ENCODE peak calls at places on chromosomes 6 and 20, in four cellular contexts. P is astrocyte, F is GM23248, U is fibroblast of lung. G is an unnamed sample.

GRCh38 chr6:33761922-33762629 is 15.4 kb upstream of the IP6K3 start:
- DNase-seq in P (no peak), F (peak; percentile 56), U (no peak), G (no peak)

GRCh38 chr6:138726066-138727060 is 47.2 kb upstream of the CCDC28A start:
- DNase-seq in P (no peak), F (no peak), U (no peak), G (no peak)

GRCh38 chr6:108755257-108756240 is 92.7 kb upstream of the ARMC2 start:
- DNase-seq in P (peak; percentile 28), F (peak; percentile 79), U (peak; percentile 34), G (no peak)

GRCh38 chr6:5950448-5950847 is 56.3 kb downstream of the NRN1 start:
- DNase-seq in P (peak; percentile 34), F (peak; percentile 73), U (peak; percentile 52), G (no peak)

GRCh38 chr6:61711849-61712248 is 574.2 kb downstream of the KHDRBS2 start:
- DNase-seq in P (no peak), F (no peak), U (no peak), G (peak; percentile 0)

GRCh38 chr6:49668083-49668511 is 31.5 kb upstream of the RHAG start:
- DNase-seq in P (no peak), F (no peak), U (no peak), G (no peak)

GRCh38 chr6:27668442-27669275 is 195.8 kb upstream of the ZNF184 start:
- DNase-seq in P (peak; percentile 82), F (peak; percentile 74), U (peak; percentile 88), G (no peak)

GRCh38 chr20:36268501-36269342 is 32.4 kb downstream of the AAR2 start:
- DNase-seq in P (no peak), F (peak; percentile 35), U (peak; percentile 8), G (no peak)

GRCh38 chr6:21791596-21791995 is 198.0 kb downstream of the SOX4 start:
- DNase-seq in P (peak; percentile 87), F (no peak), U (peak; percentile 86), G (no peak)

GRCh38 chr6:122364084-122364483 is 35.4 kb upstream of the HSF2 start:
- DNase-seq in P (no peak), F (no peak), U (no peak), G (no peak)

GRCh38 chr20:1177680-1178079 is 7.1 kb downstream of the TMEM74B start:
- DNase-seq in P (no peak), F (peak; percentile 15), U (no peak), G (no peak)

GRCh38 chr6:147430811-147431210 is 77.7 kb upstream of the SAMD5 start:
- DNase-seq in P (no peak), F (no peak), U (peak; percentile 10), G (no peak)

GRCh38 chr6:56549014-56549413 is 93.7 kb downstream of the DST start:
- DNase-seq in P (no peak), F (peak; percentile 57), U (no peak), G (peak; percentile 48)
- H3K9ac ChIP-seq in P (no peak overlapping the region), F (no peak overlapping the region), U (no peak overlapping the region), G (no peak overlapping the region)

GRCh38 chr20:37849169-37849568 is 53.8 kb upstream of the VSTM2L start:
- DNase-seq in P (no peak), F (no peak), U (no peak), G (no peak)

GRCh38 chr20:37845878-37846277 is 57.0 kb upstream of the VSTM2L start:
- DNase-seq in P (no peak), F (no peak), U (no peak), G (no peak)

GRCh38 chr20:37845261-37845681 is 57.7 kb upstream of the VSTM2L start:
- DNase-seq in P (no peak), F (no peak), U (no peak), G (no peak)

GRCh38 chr20:37848706-37849105 is 54.2 kb upstream of the VSTM2L start:
- DNase-seq in P (no peak), F (no peak), U (no peak), G (no peak)

GRCh38 chr20:37846573-37846972 is 56.4 kb upstream of the VSTM2L start:
- DNase-seq in P (no peak), F (no peak), U (no peak), G (peak; percentile 24)
- H3K9ac ChIP-seq in P (no peak overlapping the region), F (no peak overlapping the region), U (no peak overlapping the region), G (no peak overlapping the region)

DNA sequence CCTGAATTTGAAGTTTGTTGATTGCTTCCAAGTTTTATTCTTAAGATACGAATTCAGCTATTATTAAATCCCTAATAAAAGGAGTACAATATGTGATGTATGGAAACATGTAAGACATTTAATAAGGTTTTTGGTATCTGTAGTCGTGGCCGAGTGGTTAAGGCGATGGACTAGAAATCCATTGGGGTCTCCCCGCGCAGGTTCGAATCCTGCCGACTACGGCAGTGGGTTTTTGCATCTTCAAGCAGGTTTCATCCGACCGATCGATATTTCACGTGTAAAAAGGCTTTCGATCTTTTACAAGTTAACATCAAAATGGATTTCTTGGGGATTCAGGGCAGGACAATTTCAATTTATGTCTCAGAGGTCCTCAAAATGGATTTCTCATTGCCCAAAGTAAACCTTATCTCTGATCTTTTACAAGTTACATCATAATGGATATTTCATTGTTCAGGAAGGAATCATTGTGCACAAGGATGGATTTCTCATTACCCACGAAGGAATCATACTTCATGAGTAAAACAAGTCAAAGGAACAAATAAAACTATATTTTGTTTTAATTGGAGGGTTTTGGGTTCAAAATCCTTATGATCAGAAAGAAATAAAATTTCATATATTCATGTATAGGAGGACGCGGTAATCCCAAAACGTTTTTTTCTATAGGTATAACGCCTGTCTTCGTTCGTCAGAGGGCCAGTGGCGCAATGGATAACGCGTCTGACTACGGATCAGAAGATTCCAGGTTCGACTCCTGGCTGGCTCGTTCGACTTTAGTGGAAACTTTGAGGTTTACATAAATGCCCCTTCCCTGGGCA is 37.3 kb upstream of the BTN3A2 start:
- DNase-seq in P (peak; percentile 61), F (peak; percentile 68), U (peak; percentile 68), G (no peak)
- H3K9ac ChIP-seq in P (peak overlapping the region; percentile 73), F (peak overlapping the region; percentile 20), U (peak overlapping the region; percentile 18), G (no peak overlapping the region)

GRCh38 chr20:18414140-18414539 is 52.7 kb downstream of the DZANK1 start:
- DNase-seq in P (no peak), F (no peak), U (no peak), G (no peak)
- H3K9ac ChIP-seq in P (no peak overlapping the region), F (no peak overlapping the region), U (no peak overlapping the region), G (no peak overlapping the region)

GRCh38 chr20:46119028-46119546 is 973 bp downstream of the CD40 start:
- DNase-seq in P (no peak), F (no peak), U (no peak), G (no peak)
- H3K9ac ChIP-seq in P (no peak overlapping the region), F (no peak overlapping the region), U (no peak overlapping the region), G (no peak overlapping the region)

GRCh38 chr20:19975436-19975799 is 41.7 kb upstream of the NAA20 start:
- DNase-seq in P (peak; percentile 61), F (peak; percentile 66), U (peak; percentile 71), G (no peak)
- H3K9ac ChIP-seq in P (peak overlapping the region; percentile 97), F (peak overlapping the region; percentile 96), U (peak overlapping the region; percentile 70), G (peak overlapping the region; percentile 14)

DNA sequence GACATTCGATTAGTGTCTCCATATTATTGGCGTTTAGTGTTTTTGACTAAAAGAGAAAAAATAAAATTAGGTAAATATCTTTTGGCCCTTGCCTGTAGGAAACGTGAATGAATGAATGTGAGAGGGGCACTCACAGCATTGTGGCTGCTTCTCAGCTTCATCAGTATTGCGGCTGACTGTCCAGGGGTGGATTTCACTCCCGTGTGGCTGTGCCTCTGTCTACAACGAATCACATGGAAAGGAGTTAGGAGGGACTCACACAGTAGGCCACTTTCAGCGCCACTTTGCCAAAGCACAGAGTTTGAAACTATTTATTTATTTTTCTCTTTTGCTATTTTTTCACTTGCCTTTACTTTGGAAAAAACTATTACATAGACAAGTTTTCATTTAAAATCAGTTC is 805 bp downstream of the TAGAP start:
- DNase-seq in P (no peak), F (no peak), U (no peak), G (no peak)
- H3K9ac ChIP-seq in P (no peak overlapping the region), F (no peak overlapping the region), U (no peak overlapping the region), G (no peak overlapping the region)

G was measured in neuronal stem cell.